ENCODE peak calls at places on chromosome 18, in eight cellular contexts. F, Y, Z, O, G, E, R and A are unnamed samples.

GRCh38 chr18:11689031-11689971 is at the start of gene GNAL:
- DNase-seq in O (peak; percentile 71), Y (peak; percentile 85), R (peak; percentile 95), Z (peak; percentile 12), E (peak; percentile 86), G (peak; percentile 62), F (peak; percentile 81), A (peak; percentile 87)

GRCh38 chr18:13218376-13219011 is at the start of gene LDLRAD4:
- DNase-seq in R (peak; percentile 88), E (no peak), Z (peak; percentile 79), Y (no peak), O (peak; percentile 64), F (peak; percentile 74), G (no peak), A (peak; percentile 81)

GRCh38 chr18:36045241-36045999 is 21.9 kb downstream of the RPRD1A start:
- DNase-seq in R (no peak), E (no peak), Z (no peak), G (no peak), F (no peak), O (no peak), Y (no peak), A (no peak)

GRCh38 chr18:71442830-71443229 is 1101.3 kb downstream of the CBLN2 start:
- DNase-seq in F (no peak), E (peak; percentile 86), O (no peak), Y (no peak), G (no peak), Z (no peak), R (no peak), A (no peak)

GRCh38 chr18:9094307-9095226 is 7.9 kb upstream of the NDUFV2 start:
- DNase-seq in G (no peak), F (peak; percentile 82), E (peak; percentile 86), O (peak; percentile 60), Z (no peak), R (no peak), Y (no peak), A (no peak)

GRCh38 chr18:77062518-77063003 is 70.0 kb downstream of the MBP start:
- DNase-seq in R (no peak), Z (peak; percentile 87), E (peak; percentile 97), G (no peak), F (peak; percentile 86), O (peak; percentile 85), Y (no peak), A (no peak)

GRCh38 chr18:39359636-39360035 is 1794.0 kb upstream of the CELF4 start:
- DNase-seq in O (no peak), R (no peak), F (no peak), Z (no peak), Y (no peak), G (no peak), E (no peak), A (no peak)

GRCh38 chr18:62634991-62635630 is 80.2 kb upstream of the PHLPP1 start:
- DNase-seq in R (no peak), F (no peak), Z (no peak), G (no peak), E (no peak), Y (no peak), O (no peak), A (no peak)

GRCh38 chr18:1244397-1245122 is 339.9 kb downstream of the ADCYAP1 start:
- DNase-seq in F (no peak), E (no peak), Y (no peak), R (no peak), Z (no peak), O (no peak), G (no peak), A (no peak)

GRCh38 chr18:79547413-79548076 is 132.1 kb upstream of the CTDP1 start:
- DNase-seq in E (no peak), Z (no peak), F (no peak), Y (peak; percentile 49), G (no peak), R (peak; percentile 78), O (no peak), A (no peak)

GRCh38 chr18:76455015-76455676 is 39.9 kb downstream of the ZNF516 start:
- DNase-seq in F (no peak), Y (no peak), R (no peak), G (no peak), O (no peak), Z (no peak), E (no peak), A (no peak)

GRCh38 chr18:70296289-70296688 is 7.4 kb downstream of the SOCS6 start:
- DNase-seq in Z (no peak), G (peak; percentile 87), O (no peak), F (no peak), E (no peak), Y (no peak), R (no peak), A (no peak)

GRCh38 chr18:73842795-73843394 is 304.7 kb downstream of the FBXO15 start:
- DNase-seq in R (no peak), F (peak; percentile 74), Y (no peak), Z (peak; percentile 5), E (peak; percentile 29), O (peak; percentile 57), G (peak; percentile 24), A (no peak)

GRCh38 chr18:23580677-23581367 is 5.5 kb downstream of the NPC1 start:
- DNase-seq in R (no peak), F (no peak), Z (no peak), E (peak; percentile 91), Y (no peak), G (no peak), O (no peak), A (no peak)

GRCh38 chr18:37176307-37176934 is 347.5 kb downstream of the KIAA1328 start:
- DNase-seq in R (no peak), O (no peak), G (no peak), Y (no peak), Z (no peak), F (no peak), E (peak; percentile 3), A (no peak)

GRCh38 chr18:79902640-79903039 is 48.8 kb downstream of the SLC66A2 start:
- DNase-seq in F (no peak), Y (peak; percentile 57), Z (no peak), G (no peak), R (peak; percentile 70), E (no peak), O (no peak), A (peak; percentile 39)

GRCh38 chr18:1018211-1018651 is 113.6 kb downstream of the ADCYAP1 start:
- DNase-seq in Y (no peak), F (no peak), O (no peak), R (no peak), G (no peak), Z (no peak), E (peak; percentile 86), A (no peak)

GRCh38 chr18:79384834-79385233 is 10.9 kb upstream of the NFATC1 start:
- DNase-seq in F (no peak), O (no peak), Y (no peak), E (no peak), G (no peak), R (no peak), Z (no peak), A (peak; percentile 43)

GRCh38 chr18:5058768-5059539 is 138.1 kb downstream of the AKAIN1 start:
- DNase-seq in Y (no peak), Z (peak; percentile 66), G (no peak), O (peak; percentile 73), E (no peak), R (no peak), F (peak; percentile 64), A (no peak)

GRCh38 chr18:67639872-67640271 is 123.4 kb upstream of the DSEL start:
- DNase-seq in F (no peak), R (no peak), Y (no peak), E (no peak), Z (no peak), G (no peak), O (no peak), A (no peak)